ENCODE peak calls at places on chromosomes 4 and X, in seven cellular contexts. I, T, O, K, W, A and R are unnamed samples.

GRCh38 chr4:121155893-121156292 is 8.2 kb downstream of the TNIP3 start:
- DNase-seq in I (no peak), A (no peak), W (peak), T (no peak), O (no peak), K (no peak), R (no peak)

GRCh38 chrX:48475295-48475694 is 704 bp upstream of the FTSJ1 start:
- DNase-seq in W (no peak), O (no peak), K (no peak), T (no peak), A (peak), I (no peak), R (no peak)

GRCh38 chr4:31156221-31156620 is 436.1 kb downstream of the PCDH7 start:
- DNase-seq in I (no peak), T (no peak), A (no peak), O (no peak), W (no peak), K (no peak), R (no peak)

GRCh38 chr4:174496631-174497442 is 25.5 kb downstream of the HPGD start:
- DNase-seq in A (no peak), O (no peak), K (no peak), W (no peak), I (no peak), T (no peak), R (no peak)

GRCh38 chr4:142126890-142127497 is 490.6 kb downstream of the IL15 start:
- DNase-seq in O (peak), T (peak), I (peak), A (peak), K (peak), W (peak), R (no peak)

GRCh38 chrX:110241816-110242215 is 76.1 kb downstream of the AMMECR1 start:
- DNase-seq in T (peak), I (peak), W (peak), K (peak), A (no peak), O (no peak), R (no peak)

GRCh38 chrX:85444613-85445012 is 65.1 kb upstream of the POF1B start:
- DNase-seq in K (no peak), T (no peak), O (no peak), A (no peak), I (no peak), W (no peak), R (no peak)

GRCh38 chr4:673349-674091 is 556 bp downstream of the ATP5ME start:
- DNase-seq in W (no peak), O (no peak), T (no peak), A (peak), I (no peak), K (no peak), R (no peak)

GRCh38 chr4:105192910-105193309 is 46.2 kb downstream of the TET2 start:
- DNase-seq in A (peak), I (no peak), T (no peak), K (no peak), W (no peak), O (no peak), R (no peak)

GRCh38 chr4:105198541-105198940 is 51.9 kb downstream of the TET2 start:
- DNase-seq in O (no peak), I (no peak), T (no peak), W (no peak), K (no peak), A (no peak), R (no peak)

GRCh38 chr4:105194328-105195231 is 47.9 kb downstream of the TET2 start:
- DNase-seq in T (no peak), I (no peak), O (no peak), K (no peak), A (no peak), W (peak), R (no peak)

GRCh38 chr4:105196523-105197145 is 50.0 kb downstream of the TET2 start:
- DNase-seq in T (no peak), K (no peak), W (peak), I (no peak), O (no peak), A (no peak), R (no peak)

GRCh38 chr4:105197777-105198176 is 51.1 kb downstream of the TET2 start:
- DNase-seq in I (no peak), W (peak), K (no peak), A (no peak), O (no peak), T (no peak), R (no peak)
- TF ChIP-seq POLR2A in I (no peak), W (no peak), K (no peak), A (no peak), O (no peak), T (no peak), R (no peak)

DNA sequence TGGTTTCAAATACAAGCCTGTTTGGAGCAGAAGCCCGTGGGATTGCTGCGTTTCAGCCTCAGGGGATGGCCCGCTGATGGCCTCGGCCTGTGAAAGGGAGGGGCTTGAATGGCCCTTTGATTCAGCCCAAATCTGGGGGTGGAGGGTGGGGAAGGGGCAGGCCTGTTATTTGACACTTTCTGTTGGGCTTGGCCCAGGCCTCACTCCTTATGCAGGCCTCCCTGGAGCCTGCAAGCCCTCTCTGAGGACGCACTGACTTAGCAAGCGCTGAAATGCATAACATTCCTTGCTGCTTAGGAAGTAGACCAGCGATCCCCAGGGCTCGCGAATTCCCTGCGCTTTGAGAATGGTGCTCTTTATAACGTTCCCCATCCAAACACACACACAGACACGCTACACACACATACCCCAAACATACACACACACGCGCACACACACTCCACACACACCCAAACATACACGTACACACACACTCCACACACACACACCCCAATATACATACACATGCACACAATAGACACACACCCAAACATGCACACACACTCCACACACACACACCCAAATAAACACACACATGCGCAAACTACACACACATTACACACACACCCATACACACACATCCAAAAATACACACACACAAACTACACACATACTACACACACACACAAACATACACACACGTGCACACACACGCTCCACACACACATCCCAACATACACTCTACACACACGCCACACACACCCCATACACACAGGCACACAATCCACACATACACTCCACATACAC is 29.6 kb downstream of the TLR10 start:
- DNase-seq in A (peak), W (peak), T (peak), K (peak), I (peak), O (peak), R (no peak)
- TF ChIP-seq POLR2A in A (no peak), W (no peak), T (no peak), K (no peak), I (no peak), O (peak), R (no peak)

GRCh38 chr4:163959932-163960331 is 465.4 kb downstream of the TMA16 start:
- DNase-seq in A (no peak), K (no peak), O (no peak), I (no peak), W (no peak), T (no peak), R (no peak)
- TF ChIP-seq POLR2A in A (no peak), K (no peak), O (no peak), I (no peak), W (no peak), T (no peak), R (no peak)

GRCh38 chr4:1808851-1809753 is 16.0 kb downstream of the FGFR3 start:
- DNase-seq in T (no peak), A (no peak), W (no peak), O (no peak), I (no peak), K (no peak), R (no peak)
- TF ChIP-seq POLR2A in T (no peak), A (no peak), W (no peak), O (no peak), I (no peak), K (no peak), R (no peak)

GRCh38 chrX:154368630-154369452 is 5.6 kb downstream of the FLNA start:
- DNase-seq in K (peak), W (peak), A (peak), T (peak), O (peak), I (peak), R (peak)

GRCh38 chrX:154365052-154365600 is 9.3 kb downstream of the FLNA start:
- DNase-seq in I (no peak), T (no peak), K (no peak), O (no peak), W (no peak), A (no peak), R (no peak)

GRCh38 chrX:154365997-154366665 is 8.3 kb downstream of the FLNA start:
- DNase-seq in K (no peak), O (no peak), A (no peak), I (no peak), W (no peak), T (no peak), R (no peak)

GRCh38 chrX:154367474-154368308 is 6.7 kb downstream of the FLNA start:
- DNase-seq in T (no peak), W (no peak), O (no peak), K (no peak), I (no peak), A (no peak), R (no peak)

DNA sequence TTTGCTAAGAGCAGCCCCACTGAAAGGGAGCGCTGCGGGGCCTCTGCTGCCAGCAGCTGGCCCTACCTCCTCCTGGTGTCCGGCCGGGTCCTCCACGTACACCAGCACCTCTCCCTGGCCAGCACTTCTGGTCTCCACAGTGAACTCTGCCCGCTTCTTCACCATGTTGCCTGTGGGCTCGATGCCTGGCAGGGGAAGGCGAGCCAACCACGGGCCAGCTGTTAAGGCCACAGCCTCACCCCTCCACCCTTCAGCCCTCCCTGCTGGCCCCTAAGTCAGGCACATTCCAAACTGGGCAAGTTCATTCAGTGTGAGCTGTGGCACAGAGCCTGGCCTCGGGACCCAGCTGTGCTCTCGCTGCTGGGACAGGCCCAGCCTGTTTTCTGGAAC is 7.8 kb downstream of the FLNA start:
- DNase-seq in W (no peak), T (no peak), O (no peak), K (peak), I (no peak), A (no peak), R (no peak)
- TF ChIP-seq POLR2A in W (no peak), T (no peak), O (no peak), K (no peak), I (no peak), A (no peak), R (no peak)

GRCh38 chr4:26860157-26860921 is at the start of gene STIM2:
- DNase-seq in O (peak), A (peak), W (peak), I (peak), T (peak), K (peak), R (peak)
- TF ChIP-seq POLR2A in O (peak), A (no peak), W (peak), I (peak), T (peak), K (no peak), R (peak)

GRCh38 chr4:185344743-185345538 is 50.8 kb downstream of the LRP2BP start:
- DNase-seq in W (no peak), O (no peak), K (no peak), A (no peak), T (no peak), I (no peak), R (no peak)
- TF ChIP-seq POLR2A in W (no peak), O (no peak), K (no peak), A (no peak), T (no peak), I (no peak), R (peak)

GRCh38 chrX:43589735-43590515 is 66.2 kb upstream of the MAOA start:
- DNase-seq in A (peak), W (no peak), K (no peak), T (peak), O (no peak), I (no peak), R (no peak)
- TF ChIP-seq POLR2A in A (no peak), W (no peak), K (no peak), T (peak), O (no peak), I (no peak), R (no peak)